ENCODE peak calls at places on chromosomes 7 and 10, in four cellular contexts. Y is activated CD4-positive, alpha-beta T cell treated with anti-CD3 and anti-CD28 coated beads, Interleukin-2, amount 50 U/mL, for 1 hour; W is CD8-positive, alpha-beta memory T cell; F is GOT3. G is an unnamed sample.
A peak's percentile ranks its signal among the peaks of the same experiment; 100 is the strongest.

GRCh38 chr7:135584362-135585353 is 26.9 kb downstream of the NUP205 start:
- DNase-seq in Y (no peak), W (no peak), F (no peak), G (no peak)

GRCh38 chr7:12715372-12716133 is 28.1 kb downstream of the ARL4A start:
- DNase-seq in Y (no peak), W (no peak), F (no peak), G (no peak)

GRCh38 chr7:40808409-40808942 is 673.7 kb downstream of the SUGCT start:
- DNase-seq in Y (no peak), W (no peak), F (peak; percentile 66), G (no peak)

GRCh38 chr10:107859065-107859464 is 694.6 kb upstream of the SORCS1 start:
- DNase-seq in Y (no peak), W (no peak), F (no peak), G (no peak)

GRCh38 chr7:17625038-17625437 is 315.3 kb downstream of the SNX13 start:
- DNase-seq in Y (no peak), W (no peak), F (no peak), G (no peak)

GRCh38 chr10:4765428-4765827 is 60.6 kb upstream of the AKR1E2 start:
- DNase-seq in Y (no peak), W (no peak), F (no peak), G (no peak)

GRCh38 chr10:124125305-124126116 is 32.1 kb upstream of the CHST15 start:
- DNase-seq in Y (no peak), W (no peak), F (no peak), G (no peak)

GRCh38 chr10:35855155-35855947 is 213.3 kb upstream of the FZD8 start:
- DNase-seq in Y (no peak), W (no peak), F (no peak), G (no peak)

GRCh38 chr7:157496426-157497275 is 159.8 kb downstream of the DNAJB6 start:
- DNase-seq in Y (no peak), W (peak; percentile 21), F (no peak), G (no peak)

GRCh38 chr10:118994321-118994720 is 35.2 kb upstream of the NANOS1 start:
- DNase-seq in Y (no peak), W (no peak), F (no peak), G (no peak)

GRCh38 chr7:2325028-2325625 is 10.9 kb upstream of the SNX8 start:
- DNase-seq in Y (no peak), W (no peak), F (no peak), G (no peak)

GRCh38 chr10:91517394-91517793 is 107.2 kb downstream of the HECTD2 start:
- DNase-seq in Y (no peak), W (no peak), F (no peak), G (no peak)

GRCh38 chr7:111413796-111414195 is 148.5 kb downstream of the IMMP2L start:
- DNase-seq in Y (no peak), W (no peak), F (no peak), G (no peak)

GRCh38 chr7:92639213-92639896 is 49.2 kb upstream of the FAM133B start:
- DNase-seq in Y (peak; percentile 10), W (no peak), F (no peak), G (no peak)

GRCh38 chr7:157271991-157272324 is 64.8 kb upstream of the DNAJB6 start:
- DNase-seq in Y (no peak), W (no peak), F (peak; percentile 31), G (no peak)

GRCh38 chr10:66625709-66626590 is 299.9 kb upstream of the LRRTM3 start:
- DNase-seq in Y (no peak), W (no peak), F (no peak), G (no peak)

GRCh38 chr7:55517191-55517633 is 55.1 kb downstream of the VOPP1 start:
- DNase-seq in Y (no peak), W (peak; percentile 60), F (no peak), G (no peak)

GRCh38 chr10:130046591-130046990 is 64.0 kb downstream of the C10orf143 start:
- DNase-seq in Y (no peak), W (no peak), F (no peak), G (no peak)

GRCh38 chr10:12638103-12638502 is 288.8 kb downstream of the CAMK1D start:
- DNase-seq in Y (no peak), W (no peak), F (no peak), G (no peak)

GRCh38 chr7:120741371-120742042 is 116.4 kb downstream of the TSPAN12 start:
- DNase-seq in Y (no peak), W (no peak), F (no peak), G (no peak)

GRCh38 chr7:4302203-4302905 is 379.7 kb upstream of the FOXK1 start:
- DNase-seq in Y (no peak), W (no peak), F (no peak), G (no peak)